ENCODE peak calls at places on chromosomes 13 and 19, in eight cellular contexts. D is effector memory CD4-positive, alpha-beta T cell; F is Peyer's patch; L is IMR-90; T is fibroblast of pulmonary artery; C is mammary epithelial cell; W is H7; H is OCI-LY7. J is an unnamed sample.

GRCh38 chr19:4807188-4807587 is 15.7 kb downstream of the FEM1A start:
- DNase-seq in W (no peak), D (no peak), C (no peak), L (no peak), T (no peak), H (peak), F (peak), J (no peak)

GRCh38 chr19:574658-575526 is 2.5 kb downstream of the BSG start:
- DNase-seq in W (no peak), L (peak), C (no peak), H (peak), T (peak), F (peak), D (no peak), J (peak)

GRCh38 chr13:40398060-40398459 is 268.4 kb downstream of the FOXO1 start:
- DNase-seq in F (no peak), C (no peak), L (no peak), H (no peak), T (no peak), D (no peak), W (no peak), J (no peak)

GRCh38 chr13:73171242-73171641 is 112.4 kb downstream of the KLF5 start:
- DNase-seq in C (peak), H (no peak), D (no peak), T (no peak), F (no peak), L (no peak), W (no peak), J (no peak)

GRCh38 chr19:18718015-18718526 is 34.6 kb downstream of the CRTC1 start:
- DNase-seq in T (no peak), D (no peak), C (no peak), H (peak), W (no peak), F (no peak), L (no peak), J (no peak)

GRCh38 chr13:82257790-82258507 is 1624.3 kb downstream of the SLITRK1 start:
- DNase-seq in F (no peak), H (no peak), W (no peak), T (no peak), L (no peak), D (no peak), C (no peak), J (no peak)

GRCh38 chr13:45512148-45512498 is 47.4 kb downstream of the COG3 start:
- DNase-seq in L (peak), D (no peak), W (no peak), F (no peak), H (no peak), T (peak), C (peak), J (no peak)

GRCh38 chr13:39452412-39452811 is 150.6 kb downstream of the LHFPL6 start:
- DNase-seq in W (no peak), H (no peak), C (no peak), F (no peak), T (peak), D (no peak), L (no peak), J (peak)

GRCh38 chr19:7373862-7374261 is 25.1 kb downstream of the ARHGEF18 start:
- DNase-seq in W (no peak), D (no peak), F (no peak), H (no peak), L (no peak), T (no peak), C (no peak), J (no peak)

GRCh38 chr19:13037718-13038117 is 42.4 kb downstream of the NFIX start:
- DNase-seq in F (no peak), W (no peak), T (no peak), C (no peak), H (no peak), D (no peak), L (no peak), J (no peak)

GRCh38 chr13:28817204-28817603 is 2.9 kb upstream of the MTUS2 start:
- DNase-seq in H (no peak), T (no peak), W (peak), D (no peak), F (no peak), C (no peak), L (no peak), J (no peak)

GRCh38 chr19:7869910-7870511 is 4.2 kb downstream of the PRR36 start:
- DNase-seq in C (peak), D (peak), T (peak), L (peak), F (peak), W (peak), H (peak), J (no peak)

GRCh38 chr13:32309812-32310706 is 5.1 kb downstream of the ZAR1L start:
- DNase-seq in W (peak), F (no peak), L (peak), T (peak), D (no peak), H (peak), C (peak), J (peak)

GRCh38 chr19:2289714-2290435 is 7.9 kb upstream of the PEAK3 start:
- DNase-seq in H (peak), W (peak), F (peak), L (no peak), D (peak), C (peak), T (no peak), J (no peak)

GRCh38 chr19:5624154-5624663 is 1.3 kb downstream of the SAFB start:
- DNase-seq in L (peak), C (no peak), D (no peak), T (peak), W (peak), F (no peak), H (peak), J (peak)

GRCh38 chr13:78241278-78241919 is 322.8 kb upstream of the EDNRB start:
- DNase-seq in F (no peak), C (no peak), H (peak), D (no peak), T (peak), W (peak), L (peak), J (peak)

GRCh38 chr19:44587863-44588752 is 25.3 kb upstream of the IGSF23 start:
- DNase-seq in T (peak), L (peak), C (peak), D (no peak), W (no peak), F (no peak), H (no peak), J (peak)

GRCh38 chr13:27917121-27917947 is 2.5 kb upstream of the PDX1 start:
- DNase-seq in F (no peak), H (no peak), L (no peak), W (peak), C (no peak), T (no peak), D (no peak), J (no peak)

GRCh38 chr19:42206871-42207755 is 10.4 kb downstream of the DEDD2 start:
- DNase-seq in C (peak), L (peak), W (peak), F (no peak), T (no peak), D (no peak), H (no peak), J (peak)

GRCh38 chr13:48808689-48809088 is 155.0 kb downstream of the CYSLTR2 start:
- DNase-seq in C (no peak), L (peak), H (no peak), F (no peak), T (peak), W (no peak), D (no peak), J (peak)

GRCh38 chr13:47831265-47831664 is 169.8 kb downstream of the SUCLA2 start:
- DNase-seq in W (no peak), C (peak), F (no peak), L (peak), D (no peak), H (no peak), T (peak), J (no peak)

GRCh38 chr13:53112522-53112921 is 83.9 kb downstream of the OLFM4 start:
- DNase-seq in F (no peak), H (peak), C (no peak), T (no peak), W (no peak), L (no peak), D (no peak), J (no peak)

GRCh38 chr13:108155185-108156106 is 59.9 kb downstream of the LIG4 start:
- DNase-seq in T (peak), W (peak), F (peak), C (peak), D (peak), L (peak), H (peak), J (peak)

GRCh38 chr13:88071371-88071770 is 400.2 kb downstream of the SLITRK5 start:
- DNase-seq in D (no peak), W (no peak), F (no peak), C (no peak), L (no peak), T (no peak), H (no peak), J (no peak)

GRCh38 chr19:34241513-34242337 is 12.6 kb upstream of the GARRE1 start:
- DNase-seq in L (no peak), T (no peak), F (no peak), C (no peak), D (no peak), H (peak), W (peak), J (no peak)

GRCh38 chr19:13151605-13152355 is 1.6 kb downstream of the IER2 start:
- DNase-seq in C (peak), F (peak), T (peak), D (peak), L (peak), W (peak), H (peak), J (peak)

GRCh38 chr19:29384676-29385075 is 141.1 kb upstream of the VSTM2B start:
- DNase-seq in D (no peak), F (no peak), H (no peak), C (no peak), T (no peak), L (no peak), W (peak), J (no peak)

GRCh38 chr13:107373551-107373950 is 805.6 kb upstream of the ARGLU1 start:
- DNase-seq in D (no peak), T (peak), W (peak), L (peak), H (no peak), C (peak), F (no peak), J (peak)

GRCh38 chr13:27425151-27425917 is 915 bp downstream of the GTF3A start:
- DNase-seq in W (no peak), F (no peak), L (no peak), H (peak), C (peak), T (no peak), D (peak), J (no peak)

GRCh38 chr19:18399008-18399407 is 1.6 kb upstream of the LRRC25 start:
- DNase-seq in L (peak), T (no peak), C (peak), H (no peak), F (no peak), D (no peak), W (no peak), J (no peak)

GRCh38 chr13:31982540-31982939 is 49.0 kb upstream of the FRY start:
- DNase-seq in H (no peak), L (peak), F (no peak), C (peak), W (no peak), T (peak), D (no peak), J (peak)

GRCh38 chr19:29540128-29540527 is 14.3 kb downstream of the VSTM2B start:
- DNase-seq in H (no peak), C (no peak), W (no peak), L (no peak), D (no peak), F (no peak), T (no peak), J (no peak)

GRCh38 chr19:47049307-47049700 is 880 bp upstream of the TMEM160 start:
- DNase-seq in C (no peak), L (peak), H (no peak), W (no peak), F (no peak), D (no peak), T (peak), J (peak)

GRCh38 chr13:87235621-87236020 is 435.6 kb upstream of the SLITRK5 start:
- DNase-seq in W (no peak), F (no peak), C (no peak), D (no peak), L (peak), H (no peak), T (no peak), J (no peak)

GRCh38 chr13:32309312-32309711 is 5.9 kb downstream of the ZAR1L start:
- DNase-seq in C (no peak), D (no peak), F (no peak), T (no peak), W (no peak), H (peak), L (peak), J (no peak)

GRCh38 chr19:13076787-13077186 is 25.9 kb downstream of the LYL1 start:
- DNase-seq in H (no peak), W (no peak), D (no peak), L (no peak), C (no peak), T (no peak), F (no peak), J (no peak)

GRCh38 chr13:34078334-34078999 is 260.5 kb downstream of the RFC3 start:
- DNase-seq in T (no peak), C (no peak), L (no peak), D (no peak), H (peak), W (no peak), F (no peak), J (no peak)

GRCh38 chr19:49389406-49389805 is 1.4 kb downstream of the KASH5 start:
- DNase-seq in F (no peak), L (no peak), D (no peak), H (peak), T (no peak), C (no peak), W (peak), J (no peak)
- H3K4me3 ChIP-seq in F (no peak), L (no peak), D (no peak), H (no peak), T (no peak), C (no peak), W (no peak), J (no peak)

GRCh38 chr13:74287672-74288169 is 153.5 kb upstream of the KLF12 start:
- DNase-seq in H (peak), W (peak), L (peak), T (peak), D (peak), C (peak), F (peak), J (peak)
- H3K4me3 ChIP-seq in H (peak), W (no peak), L (no peak), T (no peak), D (peak), C (no peak), F (peak), J (peak)

DNA sequence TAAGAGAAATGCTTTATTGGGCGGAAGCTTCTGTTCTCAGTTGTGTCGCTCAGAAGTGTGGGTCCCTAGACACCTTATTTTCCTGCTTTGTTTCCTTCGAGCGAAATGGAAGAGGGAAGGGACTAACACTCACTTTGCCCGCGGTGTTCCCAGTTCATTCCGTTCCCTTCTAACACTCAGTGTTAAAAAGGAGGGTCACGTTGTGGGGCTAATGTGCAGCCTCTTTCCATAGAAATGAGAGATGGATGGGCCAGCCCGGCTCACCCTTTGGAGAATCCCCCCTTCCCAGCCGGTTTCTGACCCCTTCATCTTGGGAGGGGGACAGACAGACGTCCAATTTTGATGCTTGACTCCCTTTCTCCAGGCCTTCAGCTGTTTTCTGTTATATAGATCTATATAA is 2.3 kb downstream of the ATP11A start:
- DNase-seq in H (no peak), C (no peak), T (no peak), D (no peak), L (no peak), W (no peak), F (no peak), J (no peak)
- H3K4me3 ChIP-seq in H (peak), C (no peak), T (no peak), D (no peak), L (no peak), W (peak), F (peak), J (no peak)

DNA sequence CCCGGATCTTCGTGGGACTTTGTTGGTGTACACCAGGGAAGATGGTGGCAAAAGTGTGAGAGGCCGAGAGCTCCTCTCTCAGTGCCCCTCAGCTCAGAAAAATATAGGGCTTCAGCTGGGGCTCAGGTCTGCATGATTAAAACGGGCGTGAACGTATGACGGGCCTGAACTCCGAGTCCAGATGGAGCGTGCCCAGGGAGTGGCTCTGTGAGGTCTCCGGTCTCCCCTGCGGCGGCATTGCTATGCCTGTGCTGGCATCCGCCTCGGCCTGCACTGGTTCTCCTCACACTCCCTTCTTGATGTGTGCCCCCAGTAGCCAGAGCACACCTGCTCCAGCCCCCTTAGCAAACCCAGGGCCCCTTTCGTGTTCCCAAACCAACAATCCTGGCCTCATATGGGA is 82.0 kb downstream of the TEX29 start:
- DNase-seq in L (no peak), W (no peak), F (no peak), D (no peak), T (no peak), H (no peak), C (no peak), J (no peak)
- H3K4me3 ChIP-seq in L (no peak), W (no peak), F (no peak), D (no peak), T (no peak), H (no peak), C (no peak), J (no peak)

GRCh38 chr13:91072511-91072910 is 275.0 kb upstream of the MIR17HG start:
- DNase-seq in L (no peak), D (no peak), T (no peak), C (no peak), F (no peak), H (no peak), W (no peak), J (no peak)
- H3K4me3 ChIP-seq in L (no peak), D (no peak), T (no peak), C (no peak), F (no peak), H (no peak), W (no peak), J (no peak)

GRCh38 chr13:50891206-50891605 is 18.4 kb upstream of the RNASEH2B start:
- DNase-seq in D (no peak), W (no peak), L (no peak), C (no peak), T (no peak), H (peak), F (no peak), J (no peak)
- H3K4me3 ChIP-seq in D (no peak), W (no peak), L (no peak), C (no peak), T (no peak), H (peak), F (no peak), J (no peak)

GRCh38 chr13:46575843-46576242 is 22.9 kb downstream of the LRCH1 start:
- DNase-seq in C (peak), L (peak), F (no peak), D (no peak), W (no peak), T (peak), H (no peak), J (peak)
- H3K4me3 ChIP-seq in C (no peak), L (no peak), F (no peak), D (no peak), W (no peak), T (peak), H (no peak), J (no peak)

J was measured in astrocyte of the spinal cord.